ENCODE peak calls at places on chromosomes 5 and 9, in five cellular contexts. One of them, this sample, is unnamed.

GRCh38 chr9:70285246-70285645 is 26.5 kb downstream of the SMC5 start:
- DNase-seq in A549: no peak
- DNase-seq in lower lobe of right lung: no peak
- DNase-seq in WTC11: no peak
- DNase-seq in Calu3: no peak
- DNase-seq in this sample: no peak

GRCh38 chr5:17147225-17148120 is 70.0 kb upstream of the BASP1 start:
- DNase-seq in A549: no peak
- DNase-seq in WTC11: no peak
- DNase-seq in Calu3: no peak
- DNase-seq in lower lobe of right lung: no peak
- DNase-seq in this sample: no peak

GRCh38 chr9:86282979-86283535 is 719 bp upstream of the ISCA1 start:
- DNase-seq in lower lobe of right lung: no peak
- DNase-seq in WTC11: no peak
- DNase-seq in A549: no peak
- DNase-seq in Calu3: no peak
- DNase-seq in this sample: peak

GRCh38 chr9:123069010-123069481 is 35.6 kb downstream of the GPR21 start:
- DNase-seq in A549: no peak
- DNase-seq in lower lobe of right lung: no peak
- DNase-seq in WTC11: no peak
- DNase-seq in Calu3: no peak
- DNase-seq in this sample: no peak

GRCh38 chr5:135487839-135488514 is 35.8 kb upstream of the TIFAB start:
- DNase-seq in A549: no peak
- DNase-seq in Calu3: no peak
- DNase-seq in lower lobe of right lung: no peak
- DNase-seq in WTC11: no peak
- DNase-seq in this sample: no peak

GRCh38 chr5:68354315-68354714 is 138.8 kb downstream of the PIK3R1 start:
- DNase-seq in A549: no peak
- DNase-seq in WTC11: no peak
- DNase-seq in lower lobe of right lung: no peak
- DNase-seq in Calu3: no peak
- DNase-seq in this sample: no peak

GRCh38 chr5:135724475-135725065 is 109.9 kb upstream of the SLC25A48 start:
- DNase-seq in WTC11: no peak
- DNase-seq in lower lobe of right lung: no peak
- DNase-seq in A549: no peak
- DNase-seq in Calu3: no peak
- DNase-seq in this sample: no peak

GRCh38 chr5:392431-392988 is 50.5 kb upstream of the EXOC3 start:
- DNase-seq in WTC11: peak
- DNase-seq in A549: peak
- DNase-seq in lower lobe of right lung: no peak
- DNase-seq in Calu3: no peak
- DNase-seq in this sample: no peak

GRCh38 chr9:3794005-3794404 is 268.2 kb upstream of the RFX3 start:
- DNase-seq in Calu3: no peak
- DNase-seq in A549: no peak
- DNase-seq in WTC11: no peak
- DNase-seq in lower lobe of right lung: no peak
- DNase-seq in this sample: peak

GRCh38 chr5:9774472-9775079 is 144.4 kb upstream of the TAS2R1 start:
- DNase-seq in Calu3: peak
- DNase-seq in lower lobe of right lung: no peak
- DNase-seq in A549: peak
- DNase-seq in WTC11: peak
- DNase-seq in this sample: peak

GRCh38 chr9:111969061-111969460 is 72.4 kb downstream of the UGCG start:
- DNase-seq in WTC11: no peak
- DNase-seq in Calu3: no peak
- DNase-seq in lower lobe of right lung: no peak
- DNase-seq in A549: peak
- DNase-seq in this sample: peak

GRCh38 chr9:127923771-127924170 is 6.8 kb downstream of the PIP5KL1 start:
- DNase-seq in lower lobe of right lung: no peak
- DNase-seq in Calu3: no peak
- DNase-seq in A549: peak
- DNase-seq in WTC11: no peak
- DNase-seq in this sample: peak

GRCh38 chr5:73431204-73431851 is 17.2 kb downstream of the FOXD1 start:
- DNase-seq in A549: no peak
- DNase-seq in lower lobe of right lung: no peak
- DNase-seq in Calu3: no peak
- DNase-seq in WTC11: no peak
- DNase-seq in this sample: no peak

GRCh38 chr5:120447706-120448239 is 16.3 kb upstream of the PRR16 start:
- DNase-seq in Calu3: no peak
- DNase-seq in lower lobe of right lung: no peak
- DNase-seq in A549: no peak
- DNase-seq in WTC11: no peak
- DNase-seq in this sample: peak

GRCh38 chr5:92633821-92634220 is 947.2 kb downstream of the NR2F1-AS1 start:
- DNase-seq in Calu3: no peak
- DNase-seq in lower lobe of right lung: no peak
- DNase-seq in A549: no peak
- DNase-seq in WTC11: no peak
- DNase-seq in this sample: no peak

GRCh38 chr9:113125636-113126035 is 25.2 kb upstream of the SLC31A2 start:
- DNase-seq in A549: no peak
- DNase-seq in Calu3: no peak
- DNase-seq in lower lobe of right lung: no peak
- DNase-seq in WTC11: no peak
- DNase-seq in this sample: no peak
- TF ChIP-seq CTCF in A549: no peak
- TF ChIP-seq CTCF in Calu3: no peak
- TF ChIP-seq CTCF in lower lobe of right lung: no peak
- TF ChIP-seq CTCF in WTC11: no peak
- TF ChIP-seq CTCF in this sample: no peak

GRCh38 chr9:134373269-134373668 is 47.0 kb downstream of the RXRA start:
- DNase-seq in A549: no peak
- DNase-seq in Calu3: no peak
- DNase-seq in lower lobe of right lung: no peak
- DNase-seq in WTC11: no peak
- DNase-seq in this sample: no peak
- TF ChIP-seq CTCF in A549: no peak
- TF ChIP-seq CTCF in Calu3: no peak
- TF ChIP-seq CTCF in lower lobe of right lung: no peak
- TF ChIP-seq CTCF in WTC11: no peak
- TF ChIP-seq CTCF in this sample: no peak

GRCh38 chr9:35712762-35713400 is 19.1 kb downstream of the TLN1 start:
- DNase-seq in WTC11: peak
- DNase-seq in Calu3: no peak
- DNase-seq in lower lobe of right lung: no peak
- DNase-seq in A549: no peak
- DNase-seq in this sample: no peak
- TF ChIP-seq CTCF in WTC11: peak
- TF ChIP-seq CTCF in Calu3: no peak
- TF ChIP-seq CTCF in lower lobe of right lung: no peak
- TF ChIP-seq CTCF in A549: no peak
- TF ChIP-seq CTCF in this sample: no peak

DNA sequence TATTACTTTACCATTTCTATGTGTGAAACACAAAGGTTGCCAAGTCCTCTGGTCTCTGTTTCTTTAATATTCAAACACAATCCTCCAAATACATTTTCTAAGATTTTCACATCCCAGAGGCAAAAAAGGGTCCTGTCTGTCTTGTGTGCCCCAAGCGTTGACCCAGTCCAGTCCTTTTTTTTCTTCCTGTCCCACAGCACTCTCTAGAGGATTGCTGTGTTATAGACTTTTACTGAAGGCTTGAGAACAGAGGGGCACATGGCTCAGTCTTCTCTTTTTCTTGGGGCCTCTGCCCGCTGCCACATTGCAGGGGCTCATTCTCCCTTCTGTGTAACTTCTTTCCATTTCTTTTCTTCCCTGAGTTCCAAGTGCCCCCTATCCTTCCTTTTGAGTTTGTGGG is 78.6 kb upstream of the SLC28A3 start:
- DNase-seq in WTC11: no peak
- DNase-seq in A549: no peak
- DNase-seq in Calu3: no peak
- DNase-seq in lower lobe of right lung: no peak
- DNase-seq in this sample: no peak
- TF ChIP-seq CTCF in WTC11: no peak
- TF ChIP-seq CTCF in A549: no peak
- TF ChIP-seq CTCF in Calu3: no peak
- TF ChIP-seq CTCF in lower lobe of right lung: no peak
- TF ChIP-seq CTCF in this sample: no peak

GRCh38 chr5:141363952-141364660 is at the start of gene PCDHGA5:
- DNase-seq in WTC11: no peak
- DNase-seq in Calu3: no peak
- DNase-seq in A549: peak
- DNase-seq in lower lobe of right lung: no peak
- DNase-seq in this sample: no peak
- TF ChIP-seq CTCF in WTC11: no peak
- TF ChIP-seq CTCF in Calu3: no peak
- TF ChIP-seq CTCF in A549: peak
- TF ChIP-seq CTCF in lower lobe of right lung: no peak
- TF ChIP-seq CTCF in this sample: no peak

DNA sequence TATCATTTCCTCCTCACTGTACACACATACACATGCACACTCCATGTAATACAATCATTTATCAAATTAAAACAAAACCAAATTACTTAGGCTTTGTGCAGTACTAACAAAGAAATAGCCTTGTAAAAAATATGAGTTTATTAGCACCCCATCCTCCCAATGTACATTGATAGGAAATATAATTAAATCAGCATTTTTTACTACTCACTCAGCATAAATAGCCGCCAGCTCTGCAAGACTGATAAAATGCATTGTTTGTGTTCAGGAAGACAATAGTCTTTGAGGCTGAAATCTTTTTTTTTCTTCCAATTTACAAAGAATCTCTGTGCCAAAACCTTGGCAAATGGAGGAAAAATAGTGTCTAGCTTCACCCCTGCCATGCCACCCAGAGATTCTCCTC is 497.6 kb upstream of the ADAMTS16 start:
- DNase-seq in Calu3: no peak
- DNase-seq in WTC11: no peak
- DNase-seq in A549: no peak
- DNase-seq in lower lobe of right lung: no peak
- DNase-seq in this sample: no peak
- TF ChIP-seq CTCF in Calu3: no peak
- TF ChIP-seq CTCF in WTC11: no peak
- TF ChIP-seq CTCF in A549: no peak
- TF ChIP-seq CTCF in lower lobe of right lung: no peak
- TF ChIP-seq CTCF in this sample: no peak

DNA sequence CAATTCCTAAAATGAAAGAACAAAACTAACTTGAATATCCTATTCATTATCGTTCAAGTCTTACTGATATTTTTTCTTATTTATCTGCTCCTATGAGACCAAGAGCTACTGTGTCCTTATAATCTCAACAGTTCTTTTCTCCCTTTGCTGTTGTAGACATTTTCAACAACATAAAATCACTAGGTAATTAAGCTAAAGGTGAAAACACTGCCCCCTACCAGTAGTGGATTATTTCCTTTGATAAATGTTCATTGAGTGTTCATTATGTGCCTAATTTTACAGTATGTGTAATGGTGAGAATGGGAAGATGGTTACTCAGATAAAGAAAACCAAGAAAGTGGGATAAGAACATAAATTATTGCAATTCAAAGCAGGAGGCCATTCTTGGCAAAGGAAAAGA is 41.4 kb upstream of the PAPPA start:
- DNase-seq in WTC11: no peak
- DNase-seq in Calu3: no peak
- DNase-seq in lower lobe of right lung: no peak
- DNase-seq in A549: no peak
- DNase-seq in this sample: peak
- TF ChIP-seq CTCF in WTC11: no peak
- TF ChIP-seq CTCF in Calu3: no peak
- TF ChIP-seq CTCF in lower lobe of right lung: peak
- TF ChIP-seq CTCF in A549: peak
- TF ChIP-seq CTCF in this sample: peak